ENCODE peak calls at places on chromosomes 3 and 15, in five cellular contexts. B is stimulated activated CD8-positive, alpha-beta memory T cell treated with anti-CD3 and anti-CD28 coated beads, Interleukin-12 subunit alpha, Interleukin-12 subunit beta, amount 100 ng/mL, for 1 hour; V is NCI-H510A; P is stimulated activated CD4-positive, alpha-beta T cell treated with anti-CD3 and anti-CD28 coated beads, Interleukin-15, amount 100 ng/mL, for 24 hours; R is AG10803. Q is an unnamed sample.

GRCh38 chr15:85495096-85495495 is 114.7 kb downstream of the AKAP13 start:
- DNase-seq in P (no peak), R (no peak), V (no peak), B (no peak), Q (no peak)

GRCh38 chr15:101463265-101463664 is 26.2 kb downstream of the PCSK6 start:
- DNase-seq in P (no peak), R (no peak), B (no peak), V (no peak), Q (peak)

GRCh38 chr3:181613813-181614212 is 97.9 kb upstream of the SOX2 start:
- DNase-seq in V (no peak), B (no peak), R (no peak), P (no peak), Q (no peak)

GRCh38 chr3:114274929-114275328 is 18.9 kb upstream of the TIGIT start:
- DNase-seq in V (no peak), P (peak), B (no peak), R (peak), Q (no peak)

GRCh38 chr15:70014860-70015490 is 82.7 kb downstream of the TLE3 start:
- DNase-seq in R (no peak), B (no peak), P (no peak), V (peak), Q (no peak)

GRCh38 chr3:37855363-37855970 is 6.2 kb upstream of the CTDSPL start:
- DNase-seq in P (peak), R (peak), V (peak), B (peak), Q (peak)

GRCh38 chr15:100597862-100598261 is 4.1 kb downstream of the LINS1 start:
- DNase-seq in B (no peak), P (no peak), R (no peak), V (no peak), Q (no peak)

GRCh38 chr3:82800248-82800647 is 1038.8 kb upstream of the GBE1 start:
- DNase-seq in R (no peak), P (no peak), B (no peak), V (no peak), Q (no peak)

GRCh38 chr3:136276049-136276755 is 26.1 kb downstream of the PCCB start:
- DNase-seq in P (no peak), R (peak), B (no peak), V (no peak), Q (no peak)

GRCh38 chr3:197417896-197418618 is 119.6 kb upstream of the DLG1 start:
- DNase-seq in P (no peak), V (no peak), R (no peak), B (no peak), Q (no peak)

GRCh38 chr3:187150599-187150998 is 11.3 kb upstream of the RPL39L start:
- DNase-seq in P (peak), B (peak), R (no peak), V (no peak), Q (no peak)

Q was measured in lower leg skin.